ENCODE peak calls at places on chromosomes 3 and 15, in ten cellular contexts. One of them, this sample, is unnamed.

GRCh38 chr3:153284282-153284938 is 122.4 kb downstream of the RAP2B start:
- DNase-seq in neuronal stem cell: no peak
- DNase-seq in ascending aorta: peak
- DNase-seq in glutamatergic neuron: no peak
- DNase-seq in fibroblast of lung: peak
- DNase-seq in psoas muscle: no peak
- DNase-seq in substantia nigra: peak
- DNase-seq in T-cell: no peak
- DNase-seq in ovary: peak
- DNase-seq in putamen: no peak
- DNase-seq in this sample: peak

GRCh38 chr3:112364291-112364690 is 31.3 kb downstream of the CD200 start:
- DNase-seq in neuronal stem cell: no peak
- DNase-seq in ascending aorta: no peak
- DNase-seq in glutamatergic neuron: no peak
- DNase-seq in fibroblast of lung: no peak
- DNase-seq in psoas muscle: no peak
- DNase-seq in substantia nigra: no peak
- DNase-seq in T-cell: no peak
- DNase-seq in ovary: no peak
- DNase-seq in putamen: no peak
- DNase-seq in this sample: no peak

GRCh38 chr3:4785551-4785950 is 193.7 kb upstream of the BHLHE40 start:
- DNase-seq in neuronal stem cell: no peak
- DNase-seq in ascending aorta: no peak
- DNase-seq in glutamatergic neuron: no peak
- DNase-seq in fibroblast of lung: no peak
- DNase-seq in psoas muscle: no peak
- DNase-seq in substantia nigra: no peak
- DNase-seq in T-cell: no peak
- DNase-seq in ovary: no peak
- DNase-seq in putamen: no peak
- DNase-seq in this sample: no peak

GRCh38 chr3:49804141-49805041 is 1.3 kb downstream of the INKA1 start:
- DNase-seq in neuronal stem cell: no peak
- DNase-seq in ascending aorta: no peak
- DNase-seq in glutamatergic neuron: no peak
- DNase-seq in fibroblast of lung: no peak
- DNase-seq in psoas muscle: peak
- DNase-seq in substantia nigra: no peak
- DNase-seq in T-cell: no peak
- DNase-seq in ovary: peak
- DNase-seq in putamen: no peak
- DNase-seq in this sample: peak

GRCh38 chr3:17175187-17175839 is 290.6 kb downstream of the PLCL2 start:
- DNase-seq in neuronal stem cell: no peak
- DNase-seq in ascending aorta: no peak
- DNase-seq in glutamatergic neuron: no peak
- DNase-seq in fibroblast of lung: peak
- DNase-seq in psoas muscle: no peak
- DNase-seq in substantia nigra: no peak
- DNase-seq in T-cell: no peak
- DNase-seq in ovary: no peak
- DNase-seq in putamen: no peak
- DNase-seq in this sample: no peak

GRCh38 chr3:171784387-171784786 is 25.9 kb downstream of the PLD1 start:
- DNase-seq in neuronal stem cell: no peak
- DNase-seq in ascending aorta: no peak
- DNase-seq in glutamatergic neuron: no peak
- DNase-seq in fibroblast of lung: no peak
- DNase-seq in psoas muscle: no peak
- DNase-seq in substantia nigra: no peak
- DNase-seq in T-cell: no peak
- DNase-seq in ovary: no peak
- DNase-seq in putamen: no peak
- DNase-seq in this sample: no peak

GRCh38 chr3:149406244-149406752 is 28.8 kb upstream of the TM4SF1 start:
- DNase-seq in neuronal stem cell: no peak
- DNase-seq in ascending aorta: no peak
- DNase-seq in glutamatergic neuron: no peak
- DNase-seq in fibroblast of lung: no peak
- DNase-seq in psoas muscle: no peak
- DNase-seq in substantia nigra: no peak
- DNase-seq in T-cell: no peak
- DNase-seq in ovary: no peak
- DNase-seq in putamen: no peak
- DNase-seq in this sample: no peak

GRCh38 chr15:28886431-28887343 is 913 bp downstream of the APBA2 start:
- DNase-seq in neuronal stem cell: no peak
- DNase-seq in ascending aorta: no peak
- DNase-seq in glutamatergic neuron: no peak
- DNase-seq in fibroblast of lung: no peak
- DNase-seq in psoas muscle: no peak
- DNase-seq in substantia nigra: no peak
- DNase-seq in T-cell: no peak
- DNase-seq in ovary: no peak
- DNase-seq in putamen: no peak
- DNase-seq in this sample: no peak